ENCODE peak calls at places on chromosomes 2 and 18, in nine cellular contexts. Q, T, C, X, L, K, D, N and A are unnamed samples.
A peak's percentile ranks its signal among the peaks of the same experiment; 100 is the strongest.

GRCh38 chr18:35463050-35463449 is 34.7 kb downstream of the INO80C start:
- DNase-seq in Q (no peak), T (no peak), C (no peak), X (no peak), L (no peak), K (no peak), D (peak; percentile 83), N (no peak), A (no peak)

GRCh38 chr2:171747371-171747770 is 60.1 kb downstream of the DYNC1I2 start:
- DNase-seq in Q (no peak), T (no peak), C (no peak), X (no peak), L (no peak), K (no peak), D (no peak), N (no peak), A (no peak)

GRCh38 chr2:118207889-118208288 is 119.6 kb downstream of the INSIG2 start:
- DNase-seq in Q (no peak), T (no peak), C (no peak), X (no peak), L (no peak), K (no peak), D (no peak), N (no peak), A (no peak)

GRCh38 chr2:78416625-78417300 is 608.7 kb upstream of the REG3G start:
- DNase-seq in Q (no peak), T (no peak), C (no peak), X (no peak), L (no peak), K (no peak), D (no peak), N (no peak), A (no peak)

GRCh38 chr2:8659092-8659734 is 22.6 kb upstream of the ID2 start:
- DNase-seq in Q (no peak), T (no peak), C (no peak), X (no peak), L (peak; percentile 36), K (no peak), D (no peak), N (peak; percentile 97), A (no peak)

GRCh38 chr2:213232649-213233437 is 51.4 kb upstream of the SPAG16 start:
- DNase-seq in Q (peak; percentile 33), T (no peak), C (peak; percentile 62), X (no peak), L (peak; percentile 81), K (no peak), D (no peak), N (no peak), A (no peak)

GRCh38 chr2:156476516-156477206 is 40.5 kb downstream of the GPD2 start:
- DNase-seq in Q (no peak), T (no peak), C (no peak), X (no peak), L (no peak), K (no peak), D (peak; percentile 77), N (no peak), A (no peak)

GRCh38 chr18:43914017-43914416 is 636.7 kb upstream of the SYT4 start:
- DNase-seq in Q (no peak), T (no peak), C (no peak), X (no peak), L (no peak), K (no peak), D (no peak), N (no peak), A (no peak)

GRCh38 chr2:74436111-74436803 is 5.5 kb downstream of the RTKN start:
- DNase-seq in Q (no peak), T (no peak), C (no peak), X (no peak), L (no peak), K (no peak), D (no peak), N (no peak), A (no peak)

GRCh38 chr2:188619146-188619545 is 327.5 kb downstream of the GULP1 start:
- DNase-seq in Q (no peak), T (no peak), C (no peak), X (no peak), L (no peak), K (no peak), D (no peak), N (no peak), A (no peak)

GRCh38 chr2:65265090-65266045 is 37.7 kb downstream of the ACTR2 start:
- DNase-seq in Q (no peak), T (peak; percentile 54), C (no peak), X (peak; percentile 3), L (no peak), K (peak; percentile 57), D (peak; percentile 68), N (no peak), A (peak; percentile 58)

GRCh38 chr2:74138219-74138951 is 9.3 kb downstream of the BOLA3 start:
- DNase-seq in Q (no peak), T (no peak), C (no peak), X (no peak), L (peak; percentile 36), K (no peak), D (no peak), N (no peak), A (no peak)

GRCh38 chr18:63237911-63238710 is 81.5 kb downstream of the BCL2 start:
- DNase-seq in Q (no peak), T (no peak), C (no peak), X (peak; percentile 34), L (no peak), K (peak; percentile 61), D (peak; percentile 86), N (no peak), A (peak; percentile 78)

GRCh38 chr2:215918901-215919585 is 94.3 kb downstream of the MREG start:
- DNase-seq in Q (no peak), T (no peak), C (no peak), X (no peak), L (no peak), K (no peak), D (no peak), N (no peak), A (peak; percentile 15)

GRCh38 chr2:54455584-54456525 is at the start of gene SPTBN1:
- DNase-seq in Q (peak; percentile 28), T (no peak), C (no peak), X (peak; percentile 96), L (no peak), K (peak; percentile 82), D (peak; percentile 44), N (peak; percentile 88), A (peak; percentile 81)

GRCh38 chr2:98463551-98463971 is 18.9 kb downstream of the INPP4A start:
- DNase-seq in Q (no peak), T (no peak), C (no peak), X (no peak), L (peak; percentile 63), K (no peak), D (no peak), N (no peak), A (no peak)

GRCh38 chr2:186868344-186868743 is 19.4 kb upstream of the ZSWIM2 start:
- DNase-seq in Q (no peak), T (peak; percentile 19), C (no peak), X (no peak), L (no peak), K (no peak), D (no peak), N (no peak), A (no peak)

GRCh38 chr2:207253946-207254345 is 88.2 kb upstream of the KLF7 start:
- DNase-seq in Q (no peak), T (no peak), C (no peak), X (no peak), L (no peak), K (no peak), D (peak; percentile 94), N (no peak), A (no peak)

GRCh38 chr2:232977438-232977971 is 35.6 kb downstream of the NGEF start:
- DNase-seq in Q (no peak), T (no peak), C (no peak), X (no peak), L (no peak), K (no peak), D (no peak), N (peak; percentile 43), A (no peak)

GRCh38 chr2:204115692-204116091 is 179.1 kb downstream of the ICOS start:
- DNase-seq in Q (no peak), T (no peak), C (no peak), X (peak; percentile 34), L (no peak), K (no peak), D (no peak), N (no peak), A (no peak)

GRCh38 chr2:25586726-25587144 is 86.6 kb downstream of the DTNB start:
- DNase-seq in Q (no peak), T (no peak), C (no peak), X (peak; percentile 54), L (no peak), K (no peak), D (no peak), N (no peak), A (no peak)

GRCh38 chr2:16635796-16636699 is 29.6 kb downstream of the CYRIA start:
- DNase-seq in Q (no peak), T (no peak), C (no peak), X (peak; percentile 51), L (no peak), K (no peak), D (peak; percentile 80), N (no peak), A (peak; percentile 68)

GRCh38 chr18:13725566-13726227 is 661 bp downstream of the FAM210A start:
- DNase-seq in Q (no peak), T (no peak), C (no peak), X (no peak), L (no peak), K (peak; percentile 23), D (peak; percentile 2), N (no peak), A (no peak)

GRCh38 chr2:42868874-42869273 is 76.5 kb upstream of the HAAO start:
- DNase-seq in Q (no peak), T (no peak), C (no peak), X (no peak), L (no peak), K (no peak), D (no peak), N (no peak), A (no peak)

GRCh38 chr2:28691774-28692281 is 59.8 kb upstream of the PPP1CB start:
- DNase-seq in Q (no peak), T (no peak), C (no peak), X (no peak), L (no peak), K (peak; percentile 38), D (peak; percentile 62), N (no peak), A (peak; percentile 66)

GRCh38 chr2:96345403-96345802 is 9.8 kb downstream of the NCAPH start:
- DNase-seq in Q (no peak), T (no peak), C (no peak), X (no peak), L (no peak), K (no peak), D (no peak), N (no peak), A (no peak)

GRCh38 chr2:209578394-209579006 is 154.7 kb downstream of the MAP2 start:
- DNase-seq in Q (no peak), T (no peak), C (no peak), X (no peak), L (no peak), K (no peak), D (no peak), N (no peak), A (no peak)

GRCh38 chr2:219628235-219628985 is 980 bp downstream of the SLC4A3 start:
- DNase-seq in Q (no peak), T (no peak), C (no peak), X (no peak), L (no peak), K (no peak), D (no peak), N (no peak), A (no peak)

GRCh38 chr2:127086800-127087737 is 19.9 kb downstream of the BIN1 start:
- DNase-seq in Q (no peak), T (no peak), C (no peak), X (no peak), L (no peak), K (no peak), D (peak; percentile 16), N (no peak), A (no peak)